ENCODE peak calls at places on chromosome 6, in four cellular contexts. One of them, this sample, is unnamed.

GRCh38 chr6:37511910-37512399 is 12.3 kb upstream of the CCDC167 start:
- DNase-seq in H1: no peak
- DNase-seq in IMR-90: no peak
- DNase-seq in neuronal stem cell: no peak
- DNase-seq in this sample: no peak

GRCh38 chr6:328184-328670 is 35.9 kb downstream of the DUSP22 start:
- DNase-seq in neuronal stem cell: no peak
- DNase-seq in H1: no peak
- DNase-seq in IMR-90: peak
- DNase-seq in this sample: no peak

GRCh38 chr6:52517502-52518278 is 59.2 kb downstream of the TRAM2 start:
- DNase-seq in H1: peak
- DNase-seq in IMR-90: peak
- DNase-seq in neuronal stem cell: peak
- DNase-seq in this sample: peak

GRCh38 chr6:145151624-145152023 is 583.7 kb downstream of the EPM2A start:
- DNase-seq in neuronal stem cell: no peak
- DNase-seq in H1: no peak
- DNase-seq in IMR-90: peak
- DNase-seq in this sample: no peak

GRCh38 chr6:167141667-167142432 is 15.9 kb downstream of the GPR31 start:
- DNase-seq in IMR-90: no peak
- DNase-seq in H1: no peak
- DNase-seq in neuronal stem cell: peak
- DNase-seq in this sample: peak

GRCh38 chr6:17968081-17968518 is 19.3 kb downstream of the KIF13A start:
- DNase-seq in IMR-90: peak
- DNase-seq in H1: no peak
- DNase-seq in neuronal stem cell: no peak
- DNase-seq in this sample: no peak

GRCh38 chr6:137871299-137871698 is 4.2 kb downstream of the TNFAIP3 start:
- DNase-seq in neuronal stem cell: no peak
- DNase-seq in IMR-90: no peak
- DNase-seq in H1: no peak
- DNase-seq in this sample: no peak

GRCh38 chr6:137218917-137219663 is at the start of gene IFNGR1:
- DNase-seq in H1: peak
- DNase-seq in neuronal stem cell: peak
- DNase-seq in IMR-90: peak
- DNase-seq in this sample: peak

GRCh38 chr6:93021235-93021909 is 398.0 kb downstream of the EPHA7 start:
- DNase-seq in H1: no peak
- DNase-seq in neuronal stem cell: no peak
- DNase-seq in IMR-90: no peak
- DNase-seq in this sample: no peak

GRCh38 chr6:4220619-4221018 is 85.2 kb upstream of the ECI2 start:
- DNase-seq in H1: no peak
- DNase-seq in IMR-90: peak
- DNase-seq in neuronal stem cell: no peak
- DNase-seq in this sample: no peak

GRCh38 chr6:118663993-118664985 is 12.9 kb upstream of the CEP85L start:
- DNase-seq in neuronal stem cell: no peak
- DNase-seq in H1: no peak
- DNase-seq in IMR-90: no peak
- DNase-seq in this sample: no peak

GRCh38 chr6:32190054-32190945 is at the start of gene PBX2:
- DNase-seq in neuronal stem cell: peak
- DNase-seq in H1: peak
- DNase-seq in IMR-90: peak
- DNase-seq in this sample: peak
- H2BK5ac ChIP-seq in neuronal stem cell: peak
- H2BK5ac ChIP-seq in H1: peak
- H2BK5ac ChIP-seq in IMR-90: peak
- H2BK5ac ChIP-seq in this sample: no peak

DNA sequence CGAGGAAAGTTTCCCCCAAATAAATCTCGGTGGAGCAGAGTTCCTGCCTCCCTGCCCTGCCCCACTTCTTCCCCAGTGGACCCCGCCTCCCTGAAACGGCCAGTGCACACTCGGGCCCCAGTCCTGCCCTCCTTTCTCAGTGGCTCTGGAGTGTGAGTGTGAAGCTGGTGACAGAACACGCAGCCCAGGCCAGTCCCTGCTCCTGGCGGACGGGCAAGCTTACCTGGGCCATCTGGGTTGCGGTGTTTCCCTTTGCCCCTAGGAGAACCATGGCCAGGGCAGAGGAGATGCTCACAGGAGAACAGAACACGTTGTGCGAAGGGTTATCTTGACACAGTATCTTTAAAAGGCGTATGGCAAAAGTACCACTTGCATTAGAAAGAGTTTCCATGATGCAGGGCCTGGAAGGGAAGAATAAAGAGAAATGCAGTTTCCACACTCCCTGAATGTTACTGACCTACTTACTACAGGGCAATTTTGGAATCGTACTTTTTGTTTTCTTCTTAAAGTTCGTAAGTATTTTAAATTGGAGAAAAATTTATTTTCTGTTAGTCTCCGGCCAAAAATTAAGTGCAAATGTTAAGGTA is 2.8 kb downstream of the SERPINB9 start:
- DNase-seq in neuronal stem cell: no peak
- DNase-seq in H1: no peak
- DNase-seq in IMR-90: no peak
- DNase-seq in this sample: peak
- H3K14ac ChIP-seq in neuronal stem cell: no peak
- H3K14ac ChIP-seq in H1: no peak
- H3K14ac ChIP-seq in IMR-90: no peak
- H3K14ac ChIP-seq in this sample: no peak

GRCh38 chr6:150686566-150686965 is 86.9 kb downstream of the PLEKHG1 start:
- DNase-seq in neuronal stem cell: no peak
- DNase-seq in IMR-90: no peak
- DNase-seq in H1: no peak
- DNase-seq in this sample: no peak
- H2BK5ac ChIP-seq in neuronal stem cell: no peak
- H2BK5ac ChIP-seq in IMR-90: no peak
- H2BK5ac ChIP-seq in H1: no peak
- H2BK5ac ChIP-seq in this sample: no peak

GRCh38 chr6:109690373-109690739 is 646 bp downstream of the AK9 start:
- DNase-seq in H1: peak
- DNase-seq in IMR-90: no peak
- DNase-seq in neuronal stem cell: peak
- DNase-seq in this sample: peak
- H3K14ac ChIP-seq in H1: no peak
- H3K14ac ChIP-seq in IMR-90: no peak
- H3K14ac ChIP-seq in neuronal stem cell: no peak
- H3K14ac ChIP-seq in this sample: peak

DNA sequence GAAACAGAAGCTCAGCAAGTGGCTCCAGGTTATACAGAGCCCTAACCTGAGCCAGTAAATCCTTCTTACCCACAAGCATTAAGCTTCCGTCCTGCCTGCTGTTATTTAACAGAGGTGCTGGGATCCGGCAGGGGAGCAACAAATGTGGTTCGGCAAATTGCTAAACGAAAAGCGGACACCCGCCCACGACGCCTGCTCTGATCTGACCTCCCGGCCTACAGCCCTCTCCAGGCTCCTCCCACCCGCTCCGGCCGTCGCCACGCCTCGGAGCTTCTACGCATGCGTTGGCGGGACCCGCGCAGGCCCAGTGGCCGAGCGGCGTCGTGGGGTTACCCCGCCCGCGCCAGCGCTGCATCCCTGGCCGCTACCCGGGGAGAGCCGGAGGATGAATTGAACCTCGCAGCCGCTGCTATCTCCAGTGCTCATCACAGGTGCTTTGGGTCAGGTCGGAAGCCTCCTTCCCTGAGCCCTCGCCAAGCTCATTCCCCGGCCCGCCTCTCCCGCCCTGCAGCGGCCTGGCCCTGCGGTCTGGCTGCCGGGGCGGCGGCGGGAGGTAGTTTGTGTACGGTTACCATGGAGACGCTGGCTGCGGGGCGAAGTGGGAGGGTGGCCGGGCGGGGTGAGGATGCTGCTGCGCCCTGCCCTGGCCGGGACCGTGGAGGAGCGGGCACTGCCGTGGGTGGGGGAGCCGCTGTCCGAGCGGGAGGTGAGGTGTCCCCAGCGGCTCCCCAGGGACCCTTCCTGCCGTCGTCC is at the start of gene ARMC2:
- DNase-seq in neuronal stem cell: peak
- DNase-seq in H1: peak
- DNase-seq in IMR-90: peak
- DNase-seq in this sample: peak
- H2BK5ac ChIP-seq in neuronal stem cell: no peak
- H2BK5ac ChIP-seq in H1: peak
- H2BK5ac ChIP-seq in IMR-90: peak
- H2BK5ac ChIP-seq in this sample: no peak

This sample was measured in H9.